ENCODE peak calls at places on chromosomes 3 and 15, in six cellular contexts. A is brain microvascular endothelial cell, R is prostate gland, T is astrocyte, B is heart left ventricle, V is neural progenitor cell. G is an unnamed sample.
A peak's percentile ranks its signal among the peaks of the same experiment; 100 is the strongest.

GRCh38 chr3:143134446-143134845 is 14.9 kb downstream of the CHST2 start:
- DNase-seq in A (no peak), R (no peak), T (peak; percentile 22), B (no peak), V (no peak), G (peak; percentile 18)

GRCh38 chr3:158773845-158774542 is 27.9 kb upstream of the MFSD1 start:
- DNase-seq in A (no peak), R (peak; percentile 42), T (peak; percentile 72), B (no peak), V (no peak), G (no peak)

GRCh38 chr3:134610455-134611385 is 40.1 kb downstream of the KY start:
- DNase-seq in A (no peak), R (no peak), T (no peak), B (no peak), V (no peak), G (no peak)

GRCh38 chr3:16476636-16477035 is 36.9 kb downstream of the RFTN1 start:
- DNase-seq in A (peak; percentile 93), R (no peak), T (peak; percentile 98), B (no peak), V (no peak), G (no peak)

GRCh38 chr3:40379674-40380306 is 7.2 kb upstream of the ENTPD3 start:
- DNase-seq in A (no peak), R (no peak), T (no peak), B (no peak), V (no peak), G (no peak)

GRCh38 chr15:84981711-84982300 is at the start of gene PDE8A:
- DNase-seq in A (no peak), R (peak; percentile 26), T (peak; percentile 37), B (peak; percentile 23), V (peak; percentile 76), G (peak; percentile 15)

GRCh38 chr3:178485756-178486155 is 50.5 kb upstream of the KCNMB2 start:
- DNase-seq in A (peak; percentile 6), R (no peak), T (peak; percentile 65), B (no peak), V (no peak), G (no peak)

GRCh38 chr15:74955796-74956647 is 550 bp downstream of the RPP25 start:
- DNase-seq in A (no peak), R (peak; percentile 52), T (peak; percentile 29), B (peak; percentile 74), V (peak; percentile 86), G (peak; percentile 81)

GRCh38 chr3:196988241-196989029 is 19.8 kb upstream of the PIGZ start:
- DNase-seq in A (no peak), R (no peak), T (no peak), B (no peak), V (peak; percentile 65), G (peak; percentile 28)

GRCh38 chr3:102229062-102229655 is 205.7 kb upstream of the ZPLD1 start:
- DNase-seq in A (peak; percentile 81), R (peak; percentile 71), T (peak; percentile 39), B (peak; percentile 54), V (peak; percentile 80), G (peak; percentile 52)

GRCh38 chr3:16290827-16291196 is 25.8 kb downstream of the OXNAD1 start:
- DNase-seq in A (no peak), R (no peak), T (peak; percentile 47), B (no peak), V (no peak), G (no peak)

GRCh38 chr3:185280572-185281365 is 26.9 kb upstream of the EHHADH start:
- DNase-seq in A (peak; percentile 53), R (no peak), T (peak; percentile 53), B (no peak), V (peak; percentile 71), G (no peak)

GRCh38 chr15:90637693-90638092 is 79.5 kb upstream of the BLM start:
- DNase-seq in A (no peak), R (no peak), T (no peak), B (no peak), V (peak; percentile 37), G (no peak)

GRCh38 chr15:57740048-57740447 is 33.5 kb downstream of the POLR2M start:
- DNase-seq in A (no peak), R (no peak), T (no peak), B (no peak), V (no peak), G (no peak)

GRCh38 chr15:96115642-96116041 is 214.9 kb upstream of the NR2F2 start:
- DNase-seq in A (peak; percentile 84), R (no peak), T (peak; percentile 87), B (no peak), V (no peak), G (no peak)

GRCh38 chr3:14132689-14133088 is 7.8 kb downstream of the TMEM43 start:
- DNase-seq in A (no peak), R (no peak), T (no peak), B (no peak), V (no peak), G (no peak)
- H3K36me3 ChIP-seq in A (peaks cover 86% of the 10 kb centered on the region), R (peaks cover 29% of the 10 kb centered on the region), T (peaks cover 63% of the 10 kb centered on the region), B (peaks cover 99% of the 10 kb centered on the region), V (no peaks in the 10 kb centered on the region), G (no peaks in the 10 kb centered on the region)

DNA sequence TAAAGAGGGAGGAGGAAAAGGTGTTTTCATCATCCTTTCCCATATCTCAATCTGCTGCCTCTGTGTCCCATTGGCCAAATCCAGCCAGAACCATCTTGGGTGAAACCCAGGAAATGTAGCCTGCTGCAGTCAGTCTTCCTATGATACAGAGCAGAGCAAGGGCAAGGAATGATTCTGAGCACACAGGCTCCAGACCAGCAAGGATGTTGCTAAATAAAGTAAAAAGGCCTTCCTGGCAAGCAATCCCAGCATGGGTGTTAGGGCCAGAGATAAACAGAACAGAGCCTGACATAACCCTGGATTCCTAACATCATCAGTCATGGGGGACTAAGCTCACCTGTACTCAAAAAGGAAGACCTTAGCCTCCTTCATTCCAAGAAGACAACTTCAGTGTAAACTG is 90.7 kb upstream of the AGTR1 start:
- DNase-seq in A (no peak), R (no peak), T (no peak), B (no peak), V (no peak), G (no peak)
- H3K27me3 ChIP-seq in A (no peaks in the 10 kb centered on the region), R (no peaks in the 10 kb centered on the region), T (no peaks in the 10 kb centered on the region), B (no peaks in the 10 kb centered on the region), V (no peaks in the 10 kb centered on the region), G (no peaks in the 10 kb centered on the region)

GRCh38 chr3:172987268-172987667 is 153.8 kb downstream of the SPATA16 start:
- DNase-seq in A (no peak), R (no peak), T (no peak), B (no peak), V (peak; percentile 39), G (no peak)
- TF ChIP-seq CTCF in A (peak; percentile 44), R (no peak), T (peak; percentile 10), B (peak; percentile 22), V (peak; percentile 62), G (no peak)

GRCh38 chr3:47847801-47848518 is 45.0 kb downstream of the DHX30 start:
- DNase-seq in A (no peak), R (no peak), T (no peak), B (no peak), V (no peak), G (no peak)

GRCh38 chr3:47849186-47850061 is 46.5 kb downstream of the DHX30 start:
- DNase-seq in A (no peak), R (no peak), T (no peak), B (no peak), V (no peak), G (no peak)

GRCh38 chr3:47847256-47847655 is 44.3 kb downstream of the DHX30 start:
- DNase-seq in A (no peak), R (no peak), T (no peak), B (no peak), V (no peak), G (no peak)

GRCh38 chr3:47850062-47850802 is 47.3 kb downstream of the DHX30 start:
- DNase-seq in A (peak; percentile 26), R (no peak), T (no peak), B (no peak), V (peak; percentile 41), G (no peak)

GRCh38 chr3:47848599-47849117 is 45.7 kb downstream of the DHX30 start:
- DNase-seq in A (no peak), R (no peak), T (no peak), B (no peak), V (no peak), G (no peak)
- H3K36me3 ChIP-seq in A (peaks cover 85% of the 10 kb centered on the region), R (peaks cover 18% of the 10 kb centered on the region), T (peaks cover 38% of the 10 kb centered on the region), B (peaks cover 100% of the 10 kb centered on the region), V (no peaks in the 10 kb centered on the region), G (no peaks in the 10 kb centered on the region)

GRCh38 chr3:128498127-128498626 is 5.2 kb upstream of the GATA2 start:
- DNase-seq in A (no peak), R (no peak), T (no peak), B (no peak), V (no peak), G (no peak)

GRCh38 chr3:128501431-128501830 is 8.4 kb upstream of the GATA2 start:
- DNase-seq in A (no peak), R (no peak), T (no peak), B (no peak), V (no peak), G (no peak)

GRCh38 chr3:128500556-128500955 is 7.6 kb upstream of the GATA2 start:
- DNase-seq in A (no peak), R (no peak), T (no peak), B (no peak), V (no peak), G (no peak)

GRCh38 chr3:128498901-128499530 is 6.0 kb upstream of the GATA2 start:
- DNase-seq in A (no peak), R (no peak), T (no peak), B (no peak), V (no peak), G (no peak)

GRCh38 chr3:128499724-128500275 is 6.8 kb upstream of the GATA2 start:
- DNase-seq in A (no peak), R (no peak), T (no peak), B (no peak), V (no peak), G (no peak)
- H3K27me3 ChIP-seq in A (peaks cover 36% of the 10 kb centered on the region), R (no peaks in the 10 kb centered on the region), T (peaks cover 44% of the 10 kb centered on the region), B (peaks cover 10% of the 10 kb centered on the region), V (peaks cover 82% of the 10 kb centered on the region), G (no peaks in the 10 kb centered on the region)

GRCh38 chr15:88241461-88241860 is 15.1 kb downstream of the NTRK3 start:
- DNase-seq in A (no peak), R (no peak), T (no peak), B (no peak), V (no peak), G (no peak)

GRCh38 chr15:88243156-88243555 is 13.4 kb downstream of the NTRK3 start:
- DNase-seq in A (no peak), R (no peak), T (no peak), B (no peak), V (no peak), G (no peak)

GRCh38 chr15:88238618-88239430 is 17.7 kb downstream of the NTRK3 start:
- DNase-seq in A (peak; percentile 11), R (no peak), T (peak; percentile 42), B (no peak), V (no peak), G (no peak)

GRCh38 chr15:88242586-88242985 is 14.0 kb downstream of the NTRK3 start:
- DNase-seq in A (no peak), R (no peak), T (no peak), B (no peak), V (no peak), G (no peak)

GRCh38 chr15:88241060-88241459 is 15.5 kb downstream of the NTRK3 start:
- DNase-seq in A (no peak), R (no peak), T (no peak), B (no peak), V (no peak), G (no peak)
- TF ChIP-seq CTCF in A (no peak), R (no peak), T (no peak), B (no peak), V (no peak), G (no peak)

G was measured in ovary.